ENCODE peak calls at places on chromosome 6, in six cellular contexts. One of them, this sample, is unnamed.
A peak's percentile ranks its signal among the peaks of the same experiment; 100 is the strongest.

GRCh38 chr6:33597551-33598322 is 17.7 kb upstream of the BAK1 start:
- DNase-seq in PC-3: no peak
- DNase-seq in IMR-90: no peak
- DNase-seq in GM23338: no peak
- DNase-seq in OCI-LY7: no peak
- DNase-seq in mesendoderm: no peak
- DNase-seq in this sample: no peak

GRCh38 chr6:148240463-148240845 is 102.2 kb upstream of the SASH1 start:
- DNase-seq in PC-3: no peak
- DNase-seq in IMR-90: peak; percentile 86
- DNase-seq in GM23338: no peak
- DNase-seq in OCI-LY7: no peak
- DNase-seq in mesendoderm: no peak
- DNase-seq in this sample: no peak

GRCh38 chr6:47111685-47112084 is 69.6 kb upstream of the ADGRF1 start:
- DNase-seq in PC-3: peak; percentile 62
- DNase-seq in IMR-90: peak; percentile 60
- DNase-seq in GM23338: peak; percentile 51
- DNase-seq in OCI-LY7: no peak
- DNase-seq in mesendoderm: peak; percentile 91
- DNase-seq in this sample: no peak

GRCh38 chr6:162580619-162581018 is 146.9 kb downstream of the PRKN start:
- DNase-seq in PC-3: no peak
- DNase-seq in IMR-90: no peak
- DNase-seq in GM23338: no peak
- DNase-seq in OCI-LY7: no peak
- DNase-seq in mesendoderm: peak; percentile 21
- DNase-seq in this sample: peak; percentile 34

GRCh38 chr6:11889574-11889973 is 111.0 kb upstream of the ADTRP start:
- DNase-seq in PC-3: peak; percentile 45
- DNase-seq in IMR-90: peak; percentile 49
- DNase-seq in GM23338: no peak
- DNase-seq in OCI-LY7: no peak
- DNase-seq in mesendoderm: no peak
- DNase-seq in this sample: no peak

GRCh38 chr6:2433686-2434085 is 188.3 kb upstream of the GMDS start:
- DNase-seq in PC-3: no peak
- DNase-seq in IMR-90: no peak
- DNase-seq in GM23338: no peak
- DNase-seq in OCI-LY7: no peak
- DNase-seq in mesendoderm: no peak
- DNase-seq in this sample: no peak

GRCh38 chr6:41638002-41638800 is at the start of gene MDFI:
- DNase-seq in PC-3: no peak
- DNase-seq in IMR-90: no peak
- DNase-seq in GM23338: peak; percentile 87
- DNase-seq in OCI-LY7: no peak
- DNase-seq in mesendoderm: peak; percentile 83
- DNase-seq in this sample: peak; percentile 81

GRCh38 chr6:114712129-114712662 is 369.4 kb upstream of the HS3ST5 start:
- DNase-seq in PC-3: no peak
- DNase-seq in IMR-90: no peak
- DNase-seq in GM23338: no peak
- DNase-seq in OCI-LY7: no peak
- DNase-seq in mesendoderm: no peak
- DNase-seq in this sample: no peak

GRCh38 chr6:42163941-42164340 is 9.2 kb upstream of the GUCA1A start:
- DNase-seq in PC-3: no peak
- DNase-seq in IMR-90: peak; percentile 65
- DNase-seq in GM23338: peak; percentile 52
- DNase-seq in OCI-LY7: no peak
- DNase-seq in mesendoderm: peak; percentile 69
- DNase-seq in this sample: no peak

GRCh38 chr6:110409794-110410193 is 5.6 kb downstream of the DDO start:
- DNase-seq in PC-3: no peak
- DNase-seq in IMR-90: no peak
- DNase-seq in GM23338: no peak
- DNase-seq in OCI-LY7: no peak
- DNase-seq in mesendoderm: no peak
- DNase-seq in this sample: no peak

GRCh38 chr6:152432758-152433157 is 204.4 kb downstream of the SYNE1 start:
- DNase-seq in PC-3: no peak
- DNase-seq in IMR-90: no peak
- DNase-seq in GM23338: no peak
- DNase-seq in OCI-LY7: no peak
- DNase-seq in mesendoderm: no peak
- DNase-seq in this sample: no peak

GRCh38 chr6:121971886-121972285 is 427.6 kb upstream of the HSF2 start:
- DNase-seq in PC-3: no peak
- DNase-seq in IMR-90: peak; percentile 46
- DNase-seq in GM23338: no peak
- DNase-seq in OCI-LY7: no peak
- DNase-seq in mesendoderm: no peak
- DNase-seq in this sample: no peak

GRCh38 chr6:167858086-167858591 is 31.4 kb downstream of the AFDN start:
- DNase-seq in PC-3: no peak
- DNase-seq in IMR-90: peak; percentile 51
- DNase-seq in GM23338: no peak
- DNase-seq in OCI-LY7: no peak
- DNase-seq in mesendoderm: no peak
- DNase-seq in this sample: no peak

GRCh38 chr6:119148102-119148824 is 69.8 kb upstream of the FAM184A start:
- DNase-seq in PC-3: peak; percentile 79
- DNase-seq in IMR-90: peak; percentile 83
- DNase-seq in GM23338: peak; percentile 68
- DNase-seq in OCI-LY7: peak; percentile 51
- DNase-seq in mesendoderm: peak; percentile 84
- DNase-seq in this sample: peak; percentile 63

GRCh38 chr6:42860481-42860880 is 18.9 kb upstream of the RPL7L1 start:
- DNase-seq in PC-3: no peak
- DNase-seq in IMR-90: no peak
- DNase-seq in GM23338: no peak
- DNase-seq in OCI-LY7: no peak
- DNase-seq in mesendoderm: no peak
- DNase-seq in this sample: no peak

GRCh38 chr6:50936277-50936681 is 117.6 kb downstream of the TFAP2B start:
- DNase-seq in PC-3: no peak
- DNase-seq in IMR-90: no peak
- DNase-seq in GM23338: no peak
- DNase-seq in OCI-LY7: no peak
- DNase-seq in mesendoderm: no peak
- DNase-seq in this sample: peak; percentile 31

GRCh38 chr6:139020689-139021088 is 7.9 kb upstream of the ABRACL start:
- DNase-seq in PC-3: no peak
- DNase-seq in IMR-90: no peak
- DNase-seq in GM23338: no peak
- DNase-seq in OCI-LY7: no peak
- DNase-seq in mesendoderm: no peak
- DNase-seq in this sample: no peak

GRCh38 chr6:76876922-76877553 is 586.3 kb downstream of the HTR1B start:
- DNase-seq in PC-3: peak; percentile 76
- DNase-seq in IMR-90: peak; percentile 12
- DNase-seq in GM23338: peak; percentile 96
- DNase-seq in OCI-LY7: no peak
- DNase-seq in mesendoderm: peak; percentile 97
- DNase-seq in this sample: peak; percentile 90

GRCh38 chr6:43644940-43645612 is at the start of gene RSPH9:
- DNase-seq in PC-3: no peak
- DNase-seq in IMR-90: peak; percentile 44
- DNase-seq in GM23338: peak; percentile 99
- DNase-seq in OCI-LY7: no peak
- DNase-seq in mesendoderm: peak; percentile 96
- DNase-seq in this sample: peak; percentile 97

GRCh38 chr6:44715188-44715587 is 327.7 kb downstream of the CDC5L start:
- DNase-seq in PC-3: no peak
- DNase-seq in IMR-90: no peak
- DNase-seq in GM23338: no peak
- DNase-seq in OCI-LY7: no peak
- DNase-seq in mesendoderm: no peak
- DNase-seq in this sample: no peak

GRCh38 chr6:134734312-134734869 is 215.5 kb downstream of the ALDH8A1 start:
- DNase-seq in PC-3: no peak
- DNase-seq in IMR-90: no peak
- DNase-seq in GM23338: no peak
- DNase-seq in OCI-LY7: no peak
- DNase-seq in mesendoderm: no peak
- DNase-seq in this sample: peak; percentile 74

DNA sequence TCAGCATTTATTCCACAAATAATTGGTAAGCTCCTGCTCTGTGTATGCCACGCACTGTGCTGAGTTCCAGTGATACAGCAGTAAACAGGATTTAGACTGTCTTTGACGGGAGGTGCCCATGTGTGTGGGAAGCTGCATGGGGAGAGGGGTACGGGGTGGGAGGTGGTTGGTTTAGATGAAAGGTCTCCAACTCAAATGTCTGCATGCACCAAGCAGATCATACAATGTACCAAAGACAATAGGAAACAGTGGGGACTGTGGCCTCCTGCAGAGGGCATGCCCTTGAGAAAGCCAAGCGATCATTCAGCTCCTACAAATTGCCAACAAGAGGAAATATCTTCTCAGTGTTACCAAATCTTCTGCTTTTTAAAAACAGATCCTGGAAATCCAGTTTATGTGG is 36.1 kb downstream of the SLC22A2 start:
- DNase-seq in PC-3: no peak
- DNase-seq in IMR-90: no peak
- DNase-seq in GM23338: peak; percentile 58
- DNase-seq in OCI-LY7: no peak
- DNase-seq in mesendoderm: peak; percentile 60
- DNase-seq in this sample: no peak
- H3K4me3 ChIP-seq in PC-3: no peak overlapping the region
- H3K4me3 ChIP-seq in IMR-90: no peak overlapping the region
- H3K4me3 ChIP-seq in GM23338: no peak overlapping the region
- H3K4me3 ChIP-seq in OCI-LY7: no peak overlapping the region
- H3K4me3 ChIP-seq in mesendoderm: no peak overlapping the region
- H3K4me3 ChIP-seq in this sample: no peak overlapping the region

DNA sequence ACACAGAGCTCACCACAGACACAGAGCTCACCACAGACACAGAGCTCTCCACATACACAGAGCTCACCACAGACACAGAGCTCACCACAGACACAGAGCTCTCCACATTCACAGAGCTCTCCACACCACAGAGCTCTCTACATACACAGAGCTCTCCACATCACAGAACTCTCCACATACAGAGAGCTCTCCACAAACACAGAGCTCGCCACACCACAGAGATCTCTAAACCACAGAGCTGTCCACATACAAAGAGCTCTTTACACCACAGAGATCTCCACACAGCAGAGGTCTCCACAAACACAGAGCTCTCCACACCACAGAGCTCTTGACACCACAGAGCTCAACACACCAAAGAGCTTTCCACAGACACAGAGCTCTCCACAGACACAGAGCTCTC is 55.8 kb downstream of the ERMARD start:
- DNase-seq in PC-3: no peak
- DNase-seq in IMR-90: no peak
- DNase-seq in GM23338: no peak
- DNase-seq in OCI-LY7: no peak
- DNase-seq in mesendoderm: no peak
- DNase-seq in this sample: no peak
- H3K4me2 ChIP-seq in PC-3: no peak overlapping the region
- H3K4me2 ChIP-seq in IMR-90: no peak overlapping the region
- H3K4me2 ChIP-seq in GM23338: no peak overlapping the region
- H3K4me2 ChIP-seq in OCI-LY7: no peak overlapping the region
- H3K4me2 ChIP-seq in mesendoderm: no peak overlapping the region
- H3K4me2 ChIP-seq in this sample: no peak overlapping the region

GRCh38 chr6:53333439-53334408 is 15.0 kb downstream of the ELOVL5 start:
- DNase-seq in PC-3: no peak
- DNase-seq in IMR-90: no peak
- DNase-seq in GM23338: no peak
- DNase-seq in OCI-LY7: no peak
- DNase-seq in mesendoderm: no peak
- DNase-seq in this sample: no peak

GRCh38 chr6:53339424-53339823 is 9.3 kb downstream of the ELOVL5 start:
- DNase-seq in PC-3: no peak
- DNase-seq in IMR-90: no peak
- DNase-seq in GM23338: no peak
- DNase-seq in OCI-LY7: no peak
- DNase-seq in mesendoderm: no peak
- DNase-seq in this sample: no peak

GRCh38 chr6:53335224-53335994 is 13.3 kb downstream of the ELOVL5 start:
- DNase-seq in PC-3: no peak
- DNase-seq in IMR-90: no peak
- DNase-seq in GM23338: peak; percentile 60
- DNase-seq in OCI-LY7: peak; percentile 93
- DNase-seq in mesendoderm: peak; percentile 56
- DNase-seq in this sample: no peak

GRCh38 chr6:53338304-53338703 is 10.4 kb downstream of the ELOVL5 start:
- DNase-seq in PC-3: no peak
- DNase-seq in IMR-90: no peak
- DNase-seq in GM23338: no peak
- DNase-seq in OCI-LY7: no peak
- DNase-seq in mesendoderm: no peak
- DNase-seq in this sample: no peak

GRCh38 chr6:53336070-53336469 is 12.7 kb downstream of the ELOVL5 start:
- DNase-seq in PC-3: no peak
- DNase-seq in IMR-90: no peak
- DNase-seq in GM23338: no peak
- DNase-seq in OCI-LY7: no peak
- DNase-seq in mesendoderm: no peak
- DNase-seq in this sample: no peak
- H3K36me3 ChIP-seq in PC-3: peaks cover 16% of the 10 kb centered on the region
- H3K36me3 ChIP-seq in IMR-90: peaks cover 5% of the 10 kb centered on the region
- H3K36me3 ChIP-seq in GM23338: no peaks in the 10 kb centered on the region
- H3K36me3 ChIP-seq in OCI-LY7: peaks cover 55% of the 10 kb centered on the region
- H3K36me3 ChIP-seq in mesendoderm: no peaks in the 10 kb centered on the region
- H3K36me3 ChIP-seq in this sample: no peaks in the 10 kb centered on the region

GRCh38 chr6:37516076-37516919 is 16.6 kb upstream of the CCDC167 start:
- DNase-seq in PC-3: peak; percentile 82
- DNase-seq in IMR-90: no peak
- DNase-seq in GM23338: peak; percentile 53
- DNase-seq in OCI-LY7: peak; percentile 59
- DNase-seq in mesendoderm: no peak
- DNase-seq in this sample: peak; percentile 83

GRCh38 chr6:37514377-37514776 is 14.7 kb upstream of the CCDC167 start:
- DNase-seq in PC-3: peak; percentile 78
- DNase-seq in IMR-90: peak; percentile 77
- DNase-seq in GM23338: no peak
- DNase-seq in OCI-LY7: no peak
- DNase-seq in mesendoderm: peak; percentile 22
- DNase-seq in this sample: no peak

GRCh38 chr6:37514840-37515239 is 15.1 kb upstream of the CCDC167 start:
- DNase-seq in PC-3: no peak
- DNase-seq in IMR-90: no peak
- DNase-seq in GM23338: no peak
- DNase-seq in OCI-LY7: no peak
- DNase-seq in mesendoderm: no peak
- DNase-seq in this sample: no peak

GRCh38 chr6:37516920-37517405 is 17.3 kb upstream of the CCDC167 start:
- DNase-seq in PC-3: no peak
- DNase-seq in IMR-90: no peak
- DNase-seq in GM23338: no peak
- DNase-seq in OCI-LY7: no peak
- DNase-seq in mesendoderm: no peak
- DNase-seq in this sample: no peak

DNA sequence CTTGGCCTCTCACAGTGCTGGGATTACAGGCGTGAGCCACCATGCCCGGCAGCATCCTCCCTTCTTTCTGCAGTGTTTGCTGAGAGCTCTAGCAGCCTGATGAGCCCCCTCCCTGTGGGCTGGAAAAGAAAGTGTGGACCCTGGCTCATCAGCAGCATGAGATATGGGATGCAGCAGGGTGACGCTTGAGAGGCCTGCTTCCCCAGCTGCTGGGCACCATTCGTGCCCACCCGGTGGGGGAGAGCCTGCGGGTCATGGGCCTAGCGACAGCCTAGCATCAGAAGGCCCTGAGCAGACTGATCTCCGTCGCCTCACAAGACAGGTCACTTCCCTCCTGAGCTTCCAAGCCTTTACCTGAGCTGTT is 16.0 kb upstream of the CCDC167 start:
- DNase-seq in PC-3: no peak
- DNase-seq in IMR-90: no peak
- DNase-seq in GM23338: no peak
- DNase-seq in OCI-LY7: no peak
- DNase-seq in mesendoderm: no peak
- DNase-seq in this sample: no peak
- H3K4me3 ChIP-seq in PC-3: no peak overlapping the region
- H3K4me3 ChIP-seq in IMR-90: no peak overlapping the region
- H3K4me3 ChIP-seq in GM23338: peak overlapping the region; percentile 27
- H3K4me3 ChIP-seq in OCI-LY7: no peak overlapping the region
- H3K4me3 ChIP-seq in mesendoderm: no peak overlapping the region
- H3K4me3 ChIP-seq in this sample: no peak overlapping the region

This sample was measured in neural progenitor cell.